ENCODE peak calls at places on chromosomes 4 and X, in five cellular contexts. F is upper lobe of left lung, H is heart left ventricle, K is right lobe of liver, B is breast epithelium. M is an unnamed sample.

GRCh38 chr4:5753366-5753765 is 42.4 kb downstream of the EVC start:
- DNase-seq in K (no peak), H (no peak), B (no peak), F (no peak), M (no peak)

GRCh38 chrX:2707334-2707760 is 16.3 kb downstream of the CD99 start:
- DNase-seq in H (peak; percentile 53), K (peak; percentile 35), B (peak; percentile 67), F (peak; percentile 62), M (no peak)

GRCh38 chrX:65644621-65645287 is 22.7 kb upstream of the MSN start:
- DNase-seq in B (peak; percentile 63), K (peak; percentile 89), F (peak; percentile 93), H (peak; percentile 79), M (peak; percentile 4)

GRCh38 chr4:8737075-8737474 is 134.6 kb downstream of the HMX1 start:
- DNase-seq in H (no peak), K (no peak), B (peak; percentile 20), F (no peak), M (no peak)

GRCh38 chr4:14834382-14834781 is 167.9 kb upstream of the CPEB2 start:
- DNase-seq in K (no peak), H (no peak), F (no peak), B (no peak), M (no peak)

GRCh38 chr4:121397941-121398601 is 17.3 kb upstream of the QRFPR start:
- DNase-seq in K (no peak), H (peak; percentile 39), F (no peak), B (no peak), M (no peak)

GRCh38 chr4:100555791-100556190 is 38.0 kb upstream of the EMCN start:
- DNase-seq in H (no peak), K (no peak), B (no peak), F (no peak), M (no peak)

GRCh38 chrX:49186125-49187027 is at the start of gene PRICKLE3:
- DNase-seq in K (peak; percentile 91), H (peak; percentile 86), F (peak; percentile 91), B (peak; percentile 75), M (peak; percentile 11)

GRCh38 chr4:101217353-101218031 is 129.8 kb downstream of the PPP3CA start:
- DNase-seq in K (no peak), F (no peak), H (no peak), B (no peak), M (no peak)

GRCh38 chr4:14752341-14753046 is 249.8 kb upstream of the CPEB2 start:
- DNase-seq in K (no peak), B (no peak), F (no peak), H (no peak), M (no peak)

GRCh38 chr4:139118365-139118764 is 58.7 kb downstream of the ELF2 start:
- DNase-seq in F (no peak), B (no peak), K (no peak), H (no peak), M (no peak)

GRCh38 chrX:129773649-129774458 is 5.9 kb upstream of the SASH3 start:
- DNase-seq in B (no peak), F (no peak), K (no peak), H (no peak), M (no peak)

GRCh38 chr4:95129708-95130343 is 372.1 kb downstream of the BMPR1B start:
- DNase-seq in F (peak; percentile 49), K (no peak), B (no peak), H (peak; percentile 27), M (no peak)

GRCh38 chr4:76954489-76954888 is 4.9 kb downstream of the SEPTIN11 start:
- DNase-seq in B (no peak), K (peak; percentile 42), H (no peak), F (no peak), M (no peak)

GRCh38 chrX:48487362-48487785 is 11.4 kb downstream of the FTSJ1 start:
- DNase-seq in H (no peak), B (no peak), F (no peak), K (no peak), M (no peak)

GRCh38 chr4:77453911-77454310 is 151.7 kb upstream of the CXCL13 start:
- DNase-seq in B (no peak), H (no peak), F (no peak), K (no peak), M (no peak)

GRCh38 chr4:131613824-131614216 is 1535.3 kb upstream of the PCDH10 start:
- DNase-seq in F (no peak), B (no peak), H (no peak), K (no peak), M (no peak)

GRCh38 chr4:27916432-27917184 is 1056.0 kb downstream of the STIM2 start:
- DNase-seq in K (no peak), H (no peak), F (no peak), B (no peak), M (peak; percentile 6)

GRCh38 chr4:120009731-120010130 is 56.9 kb downstream of the MAD2L1 start:
- DNase-seq in B (no peak), H (no peak), F (no peak), K (no peak), M (no peak)

GRCh38 chrX:15786930-15787329 is 3.4 kb upstream of the ZRSR2 start:
- DNase-seq in B (no peak), H (no peak), F (peak; percentile 24), K (no peak), M (no peak)

GRCh38 chr4:141458501-141458900 is 177.9 kb upstream of the IL15 start:
- DNase-seq in K (no peak), B (no peak), F (no peak), H (no peak), M (no peak)

GRCh38 chr4:56743550-56743949 is 62.5 kb upstream of the HOPX start:
- DNase-seq in F (no peak), H (no peak), B (no peak), K (no peak), M (no peak)
- H3K27ac ChIP-seq in F (no peak overlapping the region), H (no peak overlapping the region), B (no peak overlapping the region), K (no peak overlapping the region), M (no peak overlapping the region)

DNA sequence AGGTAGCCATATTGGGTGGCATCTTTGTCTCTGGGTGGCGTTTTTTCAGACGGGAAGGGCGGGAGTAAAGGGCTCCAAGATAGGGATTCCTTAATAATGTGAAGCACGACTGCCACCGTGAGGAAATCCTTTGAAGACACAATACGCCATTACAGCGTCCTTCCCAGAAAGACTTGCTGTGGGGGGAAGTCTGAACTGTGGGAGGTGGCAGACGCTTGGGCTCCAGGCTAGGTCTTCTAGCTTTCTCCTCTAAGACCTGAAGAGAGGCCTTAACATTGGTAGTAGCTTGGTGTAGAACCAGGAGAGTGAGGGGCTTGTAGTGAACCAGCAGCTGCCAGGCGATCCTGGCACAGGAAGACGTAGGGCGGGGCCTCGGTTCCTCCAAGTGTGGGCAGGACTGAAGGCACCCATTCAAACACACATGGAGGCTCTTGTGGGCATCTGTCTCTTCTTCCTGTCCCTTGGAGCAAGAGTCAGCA is 197.3 kb downstream of the OR13H1 start:
- DNase-seq in H (no peak), K (peak; percentile 74), B (no peak), F (peak; percentile 82), M (no peak)
- H3K27ac ChIP-seq in H (peak overlapping the region; percentile 79), K (peak overlapping the region; percentile 66), B (peak overlapping the region; percentile 86), F (no peak overlapping the region), M (peak overlapping the region; percentile 97)

GRCh38 chr4:110208419-110208818 is 10.0 kb upstream of the ELOVL6 start:
- DNase-seq in B (no peak), H (no peak), F (no peak), K (no peak), M (no peak)
- H3K27ac ChIP-seq in B (no peak overlapping the region), H (no peak overlapping the region), F (no peak overlapping the region), K (peak overlapping the region; percentile 43), M (no peak overlapping the region)

DNA sequence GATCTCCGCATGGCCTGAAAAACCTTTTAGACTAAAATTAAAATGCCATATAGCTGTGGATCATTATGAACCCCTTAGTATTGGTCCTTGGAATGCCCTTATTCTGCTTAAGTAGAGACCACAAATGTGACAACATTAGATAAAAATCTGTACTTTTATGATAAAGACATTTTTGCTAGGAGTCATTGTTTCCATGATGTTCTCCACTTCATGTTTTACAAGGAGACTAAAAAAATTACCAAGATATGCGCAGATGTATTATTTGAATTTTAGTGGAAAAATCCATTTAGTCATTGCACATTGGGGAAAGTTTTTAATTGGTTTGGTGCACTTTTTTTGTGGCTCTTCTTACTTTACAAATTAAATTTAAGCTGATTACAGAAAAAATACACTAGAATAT is 85.1 kb upstream of the HPRT1 start:
- DNase-seq in F (no peak), K (no peak), B (no peak), H (no peak), M (no peak)
- H3K27ac ChIP-seq in F (no peak overlapping the region), K (no peak overlapping the region), B (no peak overlapping the region), H (no peak overlapping the region), M (no peak overlapping the region)

DNA sequence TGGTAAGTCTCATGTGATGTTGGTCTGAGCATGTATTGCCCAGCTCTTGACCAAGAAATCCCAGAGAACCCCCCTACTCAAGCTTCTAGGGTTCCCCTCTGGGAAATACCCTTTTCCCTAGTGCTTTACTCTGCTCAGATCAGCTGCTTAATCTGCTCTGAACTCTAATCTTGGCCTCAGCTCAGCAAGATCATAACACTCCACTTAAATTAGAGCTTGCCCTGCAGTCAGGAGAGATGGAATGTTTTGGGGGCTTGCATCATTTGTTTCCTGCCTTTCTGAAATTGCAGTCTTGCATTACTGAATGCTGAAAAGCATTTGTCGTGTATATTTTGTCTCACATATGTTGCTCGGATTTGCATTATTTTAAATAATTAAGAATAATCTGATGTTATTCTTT is 1153.6 kb downstream of the FSTL5 start:
- DNase-seq in B (no peak), F (no peak), K (no peak), H (no peak), M (no peak)
- H3K27ac ChIP-seq in B (no peak overlapping the region), F (no peak overlapping the region), K (no peak overlapping the region), H (no peak overlapping the region), M (no peak overlapping the region)

GRCh38 chr4:685681-686218 is 3.2 kb downstream of the SLC49A3 start:
- DNase-seq in K (peak; percentile 33), H (no peak), B (no peak), F (no peak), M (no peak)

GRCh38 chr4:687975-688694 is 816 bp downstream of the SLC49A3 start:
- DNase-seq in K (peak; percentile 64), H (no peak), B (no peak), F (peak; percentile 63), M (no peak)

GRCh38 chr4:688695-689497 is at the start of gene SLC49A3:
- DNase-seq in F (no peak), B (no peak), H (no peak), K (peak; percentile 51), M (no peak)

GRCh38 chr4:686371-687040 is 2.4 kb downstream of the SLC49A3 start:
- DNase-seq in K (peak; percentile 35), H (no peak), F (no peak), B (no peak), M (no peak)

DNA sequence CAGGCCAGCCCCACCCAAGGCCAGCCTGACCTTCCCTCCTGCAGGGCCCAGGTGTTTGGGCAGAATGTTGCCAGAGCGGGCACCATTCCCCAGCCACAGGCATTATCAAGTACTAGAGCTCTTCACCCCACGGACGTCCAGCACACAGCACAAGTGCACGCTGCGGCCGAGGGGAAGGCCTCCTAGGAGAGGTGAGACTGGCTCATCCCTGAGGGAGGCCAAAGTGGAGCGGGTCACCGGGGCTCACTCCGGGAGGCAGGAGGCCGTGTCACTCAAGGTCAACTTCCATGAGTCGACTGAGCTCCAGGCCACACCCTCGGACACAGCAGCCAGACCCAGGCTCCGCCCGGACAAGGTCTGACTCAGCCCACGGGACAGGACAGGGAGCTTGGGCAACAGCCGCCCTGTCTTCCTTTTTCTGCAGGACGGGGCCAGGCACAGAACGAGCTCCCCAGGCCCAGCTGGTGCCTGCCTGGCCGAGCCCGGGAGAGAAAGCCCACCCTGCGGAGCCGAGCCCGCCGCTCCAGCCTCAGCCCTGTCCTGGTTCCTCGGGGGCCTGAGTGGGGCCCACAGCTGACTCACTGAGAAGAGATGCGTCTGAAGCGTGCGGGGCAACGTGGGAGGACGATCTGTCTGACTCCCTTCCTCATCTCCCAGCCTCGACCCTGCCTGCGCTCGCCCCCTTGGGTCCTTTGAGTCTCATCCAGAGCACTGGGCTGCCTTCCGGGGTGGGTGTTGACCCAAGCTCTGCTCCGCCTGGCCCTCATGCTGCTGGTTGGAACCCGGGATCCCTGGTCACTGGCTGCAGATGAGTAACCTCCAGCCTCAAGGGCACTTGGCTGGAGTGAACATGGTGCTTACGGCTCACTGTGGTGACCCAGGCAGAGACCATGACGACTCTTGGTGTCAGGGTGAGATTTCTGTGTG is 1.6 kb downstream of the SLC49A3 start:
- DNase-seq in K (peak; percentile 95), B (peak; percentile 89), H (peak; percentile 90), F (peak; percentile 94), M (no peak)
- H3K27ac ChIP-seq in K (peak overlapping the region; percentile 56), B (peak overlapping the region; percentile 79), H (peak overlapping the region; percentile 80), F (peak overlapping the region; percentile 91), M (no peak overlapping the region)